ENCODE peak calls at places on chromosomes 5 and 9, in five cellular contexts. U is tibial nerve, Z is GM12891, I is A549, F is IMR-90. L is an unnamed sample.

GRCh38 chr5:172688735-172689572 is 47.9 kb downstream of the NEURL1B start:
- DNase-seq in U (no peak), Z (peak; percentile 71), I (no peak), F (peak; percentile 11), L (no peak)

GRCh38 chr9:70595211-70595610 is 180.8 kb upstream of the KLF9 start:
- DNase-seq in U (no peak), Z (no peak), I (no peak), F (no peak), L (no peak)

GRCh38 chr5:56637321-56637920 is 177.9 kb upstream of the MAP3K1 start:
- DNase-seq in U (no peak), Z (no peak), I (peak; percentile 64), F (peak; percentile 52), L (no peak)

GRCh38 chr5:65262590-65263189 is 219.0 kb downstream of the ADAMTS6 start:
- DNase-seq in U (no peak), Z (no peak), I (no peak), F (peak; percentile 93), L (peak; percentile 26)

GRCh38 chr9:6215562-6215961 is at the start of gene IL33:
- DNase-seq in U (no peak), Z (no peak), I (no peak), F (no peak), L (no peak)

GRCh38 chr9:2241875-2242741 is 227.0 kb downstream of the SMARCA2 start:
- DNase-seq in U (peak; percentile 64), Z (peak; percentile 43), I (peak; percentile 90), F (peak; percentile 88), L (peak; percentile 85)

GRCh38 chr5:38447786-38448185 is 108.7 kb downstream of the LIFR start:
- DNase-seq in U (no peak), Z (no peak), I (no peak), F (no peak), L (no peak)

GRCh38 chr9:89744255-89744648 is 139.4 kb downstream of the GADD45G start:
- DNase-seq in U (no peak), Z (no peak), I (no peak), F (no peak), L (no peak)

GRCh38 chr5:179878222-179879002 is 19.8 kb upstream of the MRNIP start:
- DNase-seq in U (no peak), Z (no peak), I (no peak), F (no peak), L (no peak)

GRCh38 chr9:14899815-14900193 is 10.4 kb downstream of the FREM1 start:
- DNase-seq in U (no peak), Z (no peak), I (no peak), F (no peak), L (no peak)

GRCh38 chr9:98887918-98888510 is 55.7 kb upstream of the COL15A1 start:
- DNase-seq in U (no peak), Z (no peak), I (no peak), F (peak; percentile 45), L (no peak)

GRCh38 chr9:133855802-133856592 is 117.8 kb upstream of the SARDH start:
- DNase-seq in U (no peak), Z (no peak), I (no peak), F (peak; percentile 87), L (peak; percentile 83)
- TF ChIP-seq POLR2A in U (no peak), Z (no peak), I (no peak), F (no peak), L (no peak)

GRCh38 chr5:10761842-10762165 is 770 bp upstream of the DAP start:
- DNase-seq in U (no peak), Z (no peak), I (no peak), F (peak; percentile 15), L (no peak)

GRCh38 chr5:10762776-10763500 is 1.9 kb upstream of the DAP start:
- DNase-seq in U (no peak), Z (no peak), I (no peak), F (peak; percentile 62), L (no peak)

GRCh38 chr5:10762178-10762775 is 1.2 kb upstream of the DAP start:
- DNase-seq in U (no peak), Z (no peak), I (no peak), F (no peak), L (peak; percentile 64)

GRCh38 chr5:10760033-10760975 is 730 bp downstream of the DAP start:
- DNase-seq in U (no peak), Z (peak; percentile 32), I (peak; percentile 52), F (peak; percentile 59), L (peak; percentile 40)

GRCh38 chr5:10760976-10761841 is at the start of gene DAP:
- DNase-seq in U (peak; percentile 78), Z (peak; percentile 87), I (peak; percentile 85), F (peak; percentile 88), L (peak; percentile 90)
- TF ChIP-seq POLR2A in U (peak; percentile 87), Z (peak; percentile 43), I (peak; percentile 53), F (peak; percentile 87), L (peak; percentile 26)

DNA sequence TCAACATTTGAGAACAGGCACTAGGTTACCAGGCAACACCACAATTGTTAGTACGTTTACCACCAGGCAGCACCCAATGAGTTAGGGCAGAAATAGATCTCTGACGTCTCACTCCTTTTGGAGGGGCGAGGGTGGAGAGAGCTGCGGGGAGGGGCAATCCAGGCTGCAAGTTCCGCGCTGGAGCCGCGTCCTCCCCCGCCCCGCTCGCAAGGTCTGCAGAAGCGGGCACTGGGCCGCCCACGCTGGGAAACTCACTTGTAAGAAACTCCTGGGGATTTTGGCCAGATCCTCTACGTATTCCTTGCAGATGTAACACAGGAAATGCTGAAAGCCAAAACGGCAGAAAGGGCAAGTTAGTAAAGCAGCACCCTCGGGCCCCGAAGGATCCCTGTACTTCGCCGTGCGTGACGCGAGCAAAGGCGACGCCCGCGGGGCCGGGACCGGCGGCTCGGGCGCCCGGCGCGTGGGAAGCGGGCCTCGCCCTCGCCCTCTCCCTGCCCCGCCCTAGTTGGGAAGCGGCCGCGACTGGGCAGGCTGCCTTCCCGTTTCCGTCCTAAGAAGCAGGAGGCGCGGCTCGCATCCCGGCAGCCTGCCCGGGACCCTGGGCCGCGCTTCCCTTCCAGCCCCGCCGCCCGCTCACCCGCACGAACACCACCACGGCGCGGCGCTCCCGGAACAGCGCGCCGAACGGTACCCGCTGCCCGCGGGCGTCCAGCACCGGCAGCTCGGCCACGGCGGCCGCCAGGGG is 493 bp downstream of the PRXL2C start:
- DNase-seq in U (peak; percentile 72), Z (peak; percentile 40), I (peak; percentile 88), F (peak; percentile 86), L (peak; percentile 91)
- TF ChIP-seq POLR2A in U (peak; percentile 64), Z (no peak), I (peak; percentile 14), F (peak; percentile 12), L (peak; percentile 50)

DNA sequence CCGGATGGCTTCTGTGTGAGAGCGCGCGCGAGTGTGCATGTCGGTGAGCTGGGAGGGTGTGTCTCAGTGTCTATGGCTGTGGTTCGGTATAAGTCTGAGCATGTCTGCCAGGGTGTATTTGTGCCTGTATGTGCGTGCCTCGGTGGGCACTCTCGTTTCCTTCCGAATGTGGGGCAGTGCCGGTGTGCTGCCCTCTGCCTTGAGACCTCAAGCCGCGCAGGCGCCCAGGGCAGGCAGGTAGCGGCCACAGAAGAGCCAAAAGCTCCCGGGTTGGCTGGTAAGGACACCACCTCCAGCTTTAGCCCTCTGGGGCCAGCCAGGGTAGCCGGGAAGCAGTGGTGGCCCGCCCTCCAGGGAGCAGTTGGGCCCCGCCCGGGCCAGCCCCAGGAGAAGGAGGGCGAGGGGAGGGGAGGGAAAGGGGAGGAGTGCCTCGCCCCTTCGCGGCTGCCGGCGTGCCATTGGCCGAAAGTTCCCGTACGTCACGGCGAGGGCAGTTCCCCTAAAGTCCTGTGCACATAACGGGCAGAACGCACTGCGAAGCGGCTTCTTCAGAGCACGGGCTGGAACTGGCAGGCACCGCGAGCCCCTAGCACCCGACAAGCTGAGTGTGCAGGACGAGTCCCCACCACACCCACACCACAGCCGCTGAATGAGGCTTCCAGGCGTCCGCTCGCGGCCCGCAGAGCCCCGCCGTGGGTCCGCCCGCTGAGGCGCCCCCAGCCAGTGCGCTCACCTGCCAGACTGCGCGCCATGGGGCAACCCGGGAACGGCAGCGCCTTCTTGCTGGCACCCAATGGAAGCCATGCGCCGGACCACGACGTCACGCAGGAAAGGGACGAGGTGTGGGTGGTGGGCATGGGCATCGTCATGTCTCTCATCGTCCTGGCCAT is at the start of gene ADRB2:
- DNase-seq in U (peak; percentile 78), Z (peak; percentile 59), I (peak; percentile 90), F (peak; percentile 91), L (peak; percentile 90)
- TF ChIP-seq POLR2A in U (peak; percentile 96), Z (no peak), I (peak; percentile 84), F (peak; percentile 94), L (peak; percentile 81)

GRCh38 chr9:124771021-124771866 is at the start of gene NR6A1:
- DNase-seq in U (peak; percentile 93), Z (peak; percentile 94), I (peak; percentile 97), F (peak; percentile 95), L (peak; percentile 97)
- TF ChIP-seq POLR2A in U (peak; percentile 66), Z (no peak), I (peak; percentile 24), F (no peak), L (peak; percentile 31)

GRCh38 chr9:33415152-33416038 is 13.0 kb upstream of the AQP7 start:
- DNase-seq in U (peak; percentile 28), Z (peak; percentile 76), I (peak; percentile 98), F (peak; percentile 22), L (peak; percentile 85)
- TF ChIP-seq POLR2A in U (no peak), Z (no peak), I (no peak), F (no peak), L (no peak)

GRCh38 chr9:136243631-136244030 is 2.0 kb downstream of the QSOX2 start:
- DNase-seq in U (no peak), Z (no peak), I (no peak), F (no peak), L (no peak)

GRCh38 chr9:136244776-136245193 is 827 bp downstream of the QSOX2 start:
- DNase-seq in U (no peak), Z (no peak), I (no peak), F (no peak), L (no peak)

GRCh38 chr9:136246849-136247550 is 1.4 kb upstream of the QSOX2 start:
- DNase-seq in U (no peak), Z (no peak), I (no peak), F (no peak), L (no peak)

GRCh38 chr9:136244116-136244775 is 1.4 kb downstream of the QSOX2 start:
- DNase-seq in U (no peak), Z (peak; percentile 58), I (no peak), F (no peak), L (no peak)

DNA sequence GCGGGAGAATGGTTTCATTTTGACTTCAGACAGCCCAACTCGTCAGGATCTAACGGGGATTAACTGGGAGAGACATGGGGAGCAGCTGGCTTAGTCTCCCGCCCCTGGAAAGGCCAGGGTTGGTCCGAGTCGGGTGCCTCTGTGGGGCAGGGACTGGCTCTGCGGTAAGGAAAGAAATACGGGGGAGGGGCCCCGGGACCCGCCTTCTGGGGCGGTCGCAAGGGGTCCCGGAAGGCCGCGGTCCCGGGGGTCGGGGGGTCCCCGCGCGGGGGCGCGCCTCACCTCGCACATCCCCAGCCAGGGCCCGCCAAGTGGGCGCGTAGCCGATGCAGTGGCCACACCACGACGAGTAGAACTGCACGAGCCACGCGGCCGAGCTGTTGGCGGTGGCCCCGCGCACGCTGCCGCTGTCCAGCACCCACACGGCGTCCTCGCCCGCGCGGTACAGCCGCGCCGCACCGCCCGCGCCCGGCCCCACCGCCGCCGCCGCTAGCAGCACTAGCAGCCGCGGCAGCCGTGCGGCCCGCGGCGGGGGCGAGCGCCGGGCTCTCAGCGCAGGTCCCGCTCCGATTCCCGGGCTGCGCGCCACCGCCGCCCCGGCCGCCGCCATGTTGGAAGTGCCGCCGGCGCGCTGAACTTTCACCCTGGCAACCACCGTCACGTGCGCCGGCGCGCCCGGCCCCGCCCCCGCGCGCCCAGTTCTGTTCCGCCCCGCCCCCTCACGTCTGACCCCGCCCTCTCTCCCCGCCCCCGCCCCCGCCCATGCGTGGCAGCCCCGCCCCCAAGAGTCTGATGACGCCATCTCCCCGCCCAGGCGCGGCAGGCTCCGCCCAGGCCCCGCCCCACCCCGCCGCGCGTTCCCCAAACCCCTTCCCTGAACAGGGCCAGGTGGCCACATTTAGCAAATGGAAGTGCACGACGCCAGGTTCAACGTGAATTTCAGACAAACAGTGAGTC is at the start of gene QSOX2:
- DNase-seq in U (peak; percentile 72), Z (peak; percentile 84), I (peak; percentile 87), F (peak; percentile 76), L (peak; percentile 87)
- TF ChIP-seq POLR2A in U (peak; percentile 15), Z (no peak), I (peak; percentile 60), F (no peak), L (no peak)